ENCODE peak calls at places on chromosomes 4 and X, in five cellular contexts. One of them, this sample, is unnamed.

GRCh38 chrX:130705591-130705990 is 197.4 kb downstream of the ENOX2 start:
- DNase-seq in K562: peak
- DNase-seq in IMR-90: no peak
- DNase-seq in islet precursor cell: no peak
- DNase-seq in HFF-Myc: no peak
- DNase-seq in this sample: no peak

GRCh38 chr4:176805155-176805554 is 12.4 kb upstream of the VEGFC start:
- DNase-seq in K562: no peak
- DNase-seq in IMR-90: peak
- DNase-seq in islet precursor cell: no peak
- DNase-seq in HFF-Myc: no peak
- DNase-seq in this sample: no peak

GRCh38 chrX:153465691-153466380 is 4.5 kb downstream of the HAUS7 start:
- DNase-seq in K562: no peak
- DNase-seq in IMR-90: no peak
- DNase-seq in islet precursor cell: no peak
- DNase-seq in HFF-Myc: no peak
- DNase-seq in this sample: no peak

GRCh38 chr4:173529505-173530325 is at the start of gene HAND2:
- DNase-seq in K562: peak
- DNase-seq in IMR-90: peak
- DNase-seq in islet precursor cell: peak
- DNase-seq in HFF-Myc: peak
- DNase-seq in this sample: peak

GRCh38 chr4:13430834-13431568 is 53.1 kb downstream of the RAB28 start:
- DNase-seq in K562: peak
- DNase-seq in IMR-90: no peak
- DNase-seq in islet precursor cell: no peak
- DNase-seq in HFF-Myc: no peak
- DNase-seq in this sample: peak

GRCh38 chrX:79413009-79413408 is 45.9 kb upstream of the ITM2A start:
- DNase-seq in K562: peak
- DNase-seq in IMR-90: peak
- DNase-seq in islet precursor cell: no peak
- DNase-seq in HFF-Myc: no peak
- DNase-seq in this sample: no peak

GRCh38 chrX:50852524-50852923 is 38.5 kb upstream of the SHROOM4 start:
- DNase-seq in K562: no peak
- DNase-seq in IMR-90: no peak
- DNase-seq in islet precursor cell: no peak
- DNase-seq in HFF-Myc: no peak
- DNase-seq in this sample: no peak

GRCh38 chr4:104616401-104616820 is 121.7 kb upstream of the CXXC4 start:
- DNase-seq in K562: no peak
- DNase-seq in IMR-90: no peak
- DNase-seq in islet precursor cell: no peak
- DNase-seq in HFF-Myc: no peak
- DNase-seq in this sample: no peak

GRCh38 chr4:120049732-120050494 is 16.7 kb downstream of the MAD2L1 start:
- DNase-seq in K562: peak
- DNase-seq in IMR-90: peak
- DNase-seq in islet precursor cell: peak
- DNase-seq in HFF-Myc: peak
- DNase-seq in this sample: peak

GRCh38 chrX:123013141-123013540 is 170.9 kb upstream of the GRIA3 start:
- DNase-seq in K562: no peak
- DNase-seq in IMR-90: no peak
- DNase-seq in islet precursor cell: no peak
- DNase-seq in HFF-Myc: no peak
- DNase-seq in this sample: no peak

GRCh38 chr4:123430031-123430430 is 33.4 kb downstream of the SPRY1 start:
- DNase-seq in K562: peak
- DNase-seq in IMR-90: no peak
- DNase-seq in islet precursor cell: no peak
- DNase-seq in HFF-Myc: no peak
- DNase-seq in this sample: no peak

GRCh38 chr4:10524196-10524833 is 67.1 kb upstream of the ZNF518B start:
- DNase-seq in K562: no peak
- DNase-seq in IMR-90: no peak
- DNase-seq in islet precursor cell: peak
- DNase-seq in HFF-Myc: no peak
- DNase-seq in this sample: no peak

GRCh38 chrX:47235691-47236103 is 2.9 kb downstream of the USP11 start:
- DNase-seq in K562: no peak
- DNase-seq in IMR-90: peak
- DNase-seq in islet precursor cell: no peak
- DNase-seq in HFF-Myc: no peak
- DNase-seq in this sample: no peak

GRCh38 chrX:155070038-155070437 is 898 bp downstream of the CMC4 start:
- DNase-seq in K562: peak
- DNase-seq in IMR-90: no peak
- DNase-seq in islet precursor cell: no peak
- DNase-seq in HFF-Myc: no peak
- DNase-seq in this sample: no peak

This sample was measured in HuH-7.